ENCODE peak calls at places on chromosomes 13 and 19, in four cellular contexts. Z, F, Q and Y are unnamed samples.

GRCh38 chr13:67299072-67299635 is 69.0 kb upstream of the PCDH9 start:
- DNase-seq in F (no peak), Z (no peak), Q (no peak), Y (no peak)

GRCh38 chr13:36528105-36528504 is 95.8 kb downstream of the CCNA1 start:
- DNase-seq in F (no peak), Q (no peak), Z (no peak), Y (no peak)

GRCh38 chr13:72692884-72693514 is 34.4 kb downstream of the MZT1 start:
- DNase-seq in F (no peak), Q (no peak), Z (no peak), Y (no peak)

GRCh38 chr19:44908836-44909201 is 3.2 kb downstream of the APOE start:
- DNase-seq in Z (peak; percentile 21), Q (no peak), F (no peak), Y (no peak)

GRCh38 chr13:103605546-103606326 is 539.5 kb upstream of the SLC10A2 start:
- DNase-seq in Q (no peak), F (no peak), Z (no peak), Y (no peak)

GRCh38 chr19:40279120-40279551 is 6.0 kb downstream of the AKT2 start:
- DNase-seq in Z (peak; percentile 15), Q (no peak), F (no peak), Y (no peak)

GRCh38 chr19:13983213-13983889 is 22.8 kb downstream of the RFX1 start:
- DNase-seq in Q (no peak), Z (no peak), F (no peak), Y (no peak)

GRCh38 chr19:39436350-39436716 is 584 bp upstream of the RPS16 start:
- DNase-seq in Z (no peak), Q (no peak), F (no peak), Y (no peak)

GRCh38 chr19:37905936-37906867 is at the start of gene WDR87:
- DNase-seq in Z (peak; percentile 95), Q (no peak), F (peak; percentile 76), Y (peak; percentile 89)

GRCh38 chr19:23520441-23520840 is 125.2 kb upstream of the ZNF91 start:
- DNase-seq in F (no peak), Z (no peak), Q (no peak), Y (no peak)

GRCh38 chr13:53121879-53122278 is 93.3 kb downstream of the OLFM4 start:
- DNase-seq in Q (no peak), Z (no peak), F (no peak), Y (no peak)

GRCh38 chr13:30486230-30487074 is 20.7 kb upstream of the HMGB1 start:
- DNase-seq in Q (no peak), Z (no peak), F (no peak), Y (no peak)

GRCh38 chr19:18871543-18871942 is 24.4 kb downstream of the CERS1 start:
- DNase-seq in Z (no peak), Q (no peak), F (no peak), Y (no peak)

GRCh38 chr13:22285867-22286632 is 615.2 kb downstream of the FGF9 start:
- DNase-seq in F (no peak), Z (no peak), Q (no peak), Y (no peak)

GRCh38 chr13:113897966-113898365 is 34.1 kb upstream of the GAS6 start:
- DNase-seq in Z (no peak), F (no peak), Q (no peak), Y (no peak)

GRCh38 chr13:30698023-30698422 is 37.3 kb upstream of the ALOX5AP start:
- DNase-seq in Q (no peak), Z (peak; percentile 64), F (no peak), Y (no peak)

GRCh38 chr19:35299523-35300339 is 7.8 kb downstream of the MAG start:
- DNase-seq in Q (no peak), Z (peak; percentile 83), F (peak; percentile 99), Y (peak; percentile 74)

GRCh38 chr19:14320253-14320652 is 61.0 kb upstream of the ADGRE5 start:
- DNase-seq in Z (no peak), Q (no peak), F (no peak), Y (no peak)

GRCh38 chr19:46155237-46155636 is 7.2 kb downstream of the IGFL2 start:
- DNase-seq in Z (no peak), Q (no peak), F (no peak), Y (no peak)

GRCh38 chr13:25345555-25345954 is 26.2 kb upstream of the ATP8A2 start:
- DNase-seq in Z (no peak), F (no peak), Q (no peak), Y (no peak)

GRCh38 chr13:30818323-30818960 is 83.1 kb downstream of the ALOX5AP start:
- DNase-seq in F (no peak), Z (no peak), Q (no peak), Y (no peak)

GRCh38 chr19:11422163-11423068 is 3.3 kb upstream of the RGL3 start:
- DNase-seq in Z (peak; percentile 39), Q (peak; percentile 64), F (peak; percentile 53), Y (peak; percentile 99)

GRCh38 chr19:50785329-50785922 is 4.8 kb upstream of the ACP4 start:
- DNase-seq in Q (no peak), F (no peak), Z (no peak), Y (no peak)

GRCh38 chr19:15260939-15261338 is 28.7 kb upstream of the EPHX3 start:
- DNase-seq in Z (peak; percentile 65), F (no peak), Q (no peak), Y (peak; percentile 34)

GRCh38 chr19:34664168-34664567 is 12.8 kb downstream of the SCGB2B2 start:
- DNase-seq in Q (no peak), F (no peak), Z (no peak), Y (no peak)

GRCh38 chr19:51006406-51006805 is 5.0 kb upstream of the KLK8 start:
- DNase-seq in F (no peak), Z (peak; percentile 9), Q (no peak), Y (no peak)

GRCh38 chr13:73230714-73231113 is 171.9 kb downstream of the KLF5 start:
- DNase-seq in Z (no peak), Q (no peak), F (no peak), Y (no peak)

GRCh38 chr19:48737360-48737998 is 2.9 kb downstream of the RASIP1 start:
- DNase-seq in F (peak; percentile 89), Z (peak; percentile 66), Q (no peak), Y (peak; percentile 85)

GRCh38 chr19:39070888-39071287 is 13.3 kb upstream of the ACP7 start:
- DNase-seq in Z (no peak), F (no peak), Q (no peak), Y (no peak)

GRCh38 chr19:49861127-49861526 is 6.2 kb downstream of the PNKP start:
- DNase-seq in Z (no peak), Q (no peak), F (no peak), Y (peak; percentile 55)

GRCh38 chr19:55688422-55689218 is 13.6 kb downstream of the EPN1 start:
- DNase-seq in Q (no peak), F (peak; percentile 71), Z (no peak), Y (no peak)

GRCh38 chr19:12736854-12737665 is at the start of gene GET3:
- DNase-seq in Q (peak; percentile 99), Z (peak; percentile 86), F (peak; percentile 86), Y (peak; percentile 89)

GRCh38 chr13:39561971-39562370 is 41.0 kb downstream of the LHFPL6 start:
- DNase-seq in Q (no peak), Z (no peak), F (no peak), Y (no peak)

GRCh38 chr13:39892731-39893293 is 237.3 kb downstream of the COG6 start:
- DNase-seq in Z (peak; percentile 35), F (no peak), Q (no peak), Y (no peak)

GRCh38 chr13:91270031-91270430 is 77.5 kb upstream of the MIR17HG start:
- DNase-seq in Z (no peak), F (no peak), Q (no peak), Y (no peak)

GRCh38 chr13:94550030-94550738 is 45.8 kb downstream of the TGDS start:
- DNase-seq in F (no peak), Z (no peak), Q (peak; percentile 4), Y (no peak)
- TF ChIP-seq USF1 in F (no peak), Z (no peak), Q (no peak), Y (no peak)

GRCh38 chr13:85170372-85170771 is 628.8 kb downstream of the SLITRK6 start:
- DNase-seq in Z (no peak), F (no peak), Q (no peak), Y (no peak)
- TF ChIP-seq USF1 in Z (no peak), F (no peak), Q (no peak), Y (no peak)

DNA sequence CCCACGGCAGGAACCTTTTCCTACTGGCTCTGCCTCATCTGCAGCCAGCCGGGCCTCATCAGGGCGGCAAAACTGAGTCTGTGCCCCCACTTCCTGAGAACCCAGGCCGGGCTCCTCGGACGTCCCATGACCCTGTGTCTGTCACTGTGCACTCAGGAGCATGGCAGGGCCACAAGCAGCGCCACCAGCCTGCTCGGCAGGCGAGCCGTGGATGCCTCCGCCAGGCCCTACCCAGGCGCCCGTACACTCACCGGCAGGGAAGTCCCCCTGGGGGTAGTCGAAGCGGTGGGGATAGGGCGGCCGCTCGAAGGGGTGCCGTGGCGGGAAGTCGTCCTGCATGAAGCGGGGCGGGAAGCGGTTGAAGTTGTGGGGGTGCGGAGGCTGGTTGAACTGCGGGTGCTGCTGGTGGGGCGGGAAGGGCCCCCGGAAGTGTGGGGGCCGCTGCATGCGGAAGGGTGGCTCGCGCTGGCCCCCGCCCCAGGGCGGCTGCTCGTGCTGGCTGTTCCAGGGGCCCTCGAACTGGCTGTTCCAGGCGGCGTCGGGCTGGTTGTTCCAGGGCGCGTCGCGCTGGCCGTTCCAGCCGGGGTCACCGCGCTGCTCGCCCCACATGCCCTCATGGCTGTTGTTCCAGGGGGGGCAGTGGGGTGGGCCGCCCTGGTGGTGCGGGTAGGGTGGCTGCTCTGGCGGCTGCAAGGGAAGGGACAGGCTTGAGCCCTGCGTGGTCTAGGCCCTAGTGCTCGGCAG is 17.1 kb downstream of the CHERP start:
- DNase-seq in Z (no peak), Q (no peak), F (peak; percentile 16), Y (no peak)
- TF ChIP-seq USF1 in Z (no peak), Q (no peak), F (no peak), Y (no peak)

DNA sequence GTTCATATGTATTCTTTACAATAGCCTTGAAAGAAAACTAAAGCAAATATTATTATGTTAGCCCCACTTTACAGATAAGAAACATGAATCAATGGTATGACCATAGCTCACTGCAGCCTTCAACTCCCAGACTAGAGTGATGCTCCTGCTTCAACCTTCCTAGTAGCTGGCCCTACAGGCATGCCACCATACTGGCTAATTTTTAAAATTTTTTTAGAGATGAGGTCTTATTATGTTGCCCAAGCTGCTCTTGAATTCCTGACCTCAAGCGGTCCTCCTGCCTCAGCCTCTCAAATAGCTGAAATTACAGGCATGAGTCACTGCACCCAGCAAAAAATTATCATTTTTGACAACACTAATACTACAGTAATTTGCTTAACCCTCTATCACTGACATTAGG is 14.8 kb downstream of the CAB39L start:
- DNase-seq in Q (no peak), F (no peak), Z (no peak), Y (no peak)
- TF ChIP-seq USF1 in Q (no peak), F (no peak), Z (no peak), Y (no peak)

GRCh38 chr19:33102893-33103292 is 21.9 kb downstream of the GPATCH1 start:
- DNase-seq in F (no peak), Z (no peak), Q (no peak), Y (no peak)
- TF ChIP-seq USF1 in F (no peak), Z (no peak), Q (no peak), Y (no peak)

GRCh38 chr13:99941086-99941485 is 30.5 kb downstream of the ZIC5 start:
- DNase-seq in Q (no peak), Z (no peak), F (no peak), Y (no peak)

GRCh38 chr13:99947666-99948065 is 23.9 kb downstream of the ZIC5 start:
- DNase-seq in Q (no peak), F (no peak), Z (no peak), Y (no peak)

GRCh38 chr13:99944606-99945005 is 27.0 kb downstream of the ZIC5 start:
- DNase-seq in Z (no peak), F (no peak), Q (no peak), Y (no peak)

GRCh38 chr13:99941911-99942310 is 29.7 kb downstream of the ZIC5 start:
- DNase-seq in Q (no peak), F (no peak), Z (no peak), Y (no peak)
- TF ChIP-seq USF1 in Q (no peak), F (no peak), Z (no peak), Y (no peak)